ENCODE peak calls at places on chromosomes 1 and 21, in seven cellular contexts. One of them, this sample, is unnamed.

GRCh38 chr1:236759252-236759859 is 35.7 kb upstream of the MTR start:
- DNase-seq in 8988T: no peak
- DNase-seq in MV-4-11: peak; percentile 55
- DNase-seq in ACHN: peak; percentile 61
- DNase-seq in A172: peak; percentile 58
- DNase-seq in brain microvascular endothelial cell: peak; percentile 9
- DNase-seq in uterus: no peak
- DNase-seq in this sample: peak; percentile 71

GRCh38 chr1:162193201-162193600 is 123.7 kb downstream of the NOS1AP start:
- DNase-seq in 8988T: no peak
- DNase-seq in MV-4-11: no peak
- DNase-seq in ACHN: no peak
- DNase-seq in A172: no peak
- DNase-seq in brain microvascular endothelial cell: no peak
- DNase-seq in uterus: no peak
- DNase-seq in this sample: no peak

GRCh38 chr1:168298446-168298845 is 17.8 kb downstream of the TBX19 start:
- DNase-seq in 8988T: no peak
- DNase-seq in MV-4-11: no peak
- DNase-seq in ACHN: no peak
- DNase-seq in A172: no peak
- DNase-seq in brain microvascular endothelial cell: no peak
- DNase-seq in uterus: no peak
- DNase-seq in this sample: no peak

GRCh38 chr1:46519209-46519608 is 29.6 kb downstream of the DMBX1 start:
- DNase-seq in 8988T: no peak
- DNase-seq in MV-4-11: peak; percentile 54
- DNase-seq in ACHN: peak; percentile 41
- DNase-seq in A172: no peak
- DNase-seq in brain microvascular endothelial cell: no peak
- DNase-seq in uterus: no peak
- DNase-seq in this sample: no peak

GRCh38 chr1:211762206-211762605 is 68.4 kb downstream of the LPGAT1 start:
- DNase-seq in 8988T: no peak
- DNase-seq in MV-4-11: no peak
- DNase-seq in ACHN: no peak
- DNase-seq in A172: no peak
- DNase-seq in brain microvascular endothelial cell: no peak
- DNase-seq in uterus: no peak
- DNase-seq in this sample: no peak

GRCh38 chr1:153400244-153400643 is 9.4 kb upstream of the S100A8 start:
- DNase-seq in 8988T: no peak
- DNase-seq in MV-4-11: no peak
- DNase-seq in ACHN: peak; percentile 29
- DNase-seq in A172: peak; percentile 13
- DNase-seq in brain microvascular endothelial cell: no peak
- DNase-seq in uterus: no peak
- DNase-seq in this sample: peak; percentile 22

GRCh38 chr1:27332536-27333281 is 9.1 kb upstream of the SYTL1 start:
- DNase-seq in 8988T: peak; percentile 69
- DNase-seq in MV-4-11: no peak
- DNase-seq in ACHN: peak; percentile 21
- DNase-seq in A172: no peak
- DNase-seq in brain microvascular endothelial cell: no peak
- DNase-seq in uterus: peak; percentile 36
- DNase-seq in this sample: peak; percentile 53

GRCh38 chr1:112501810-112502641 is 6.7 kb upstream of the WNT2B start:
- DNase-seq in 8988T: no peak
- DNase-seq in MV-4-11: peak; percentile 32
- DNase-seq in ACHN: peak; percentile 79
- DNase-seq in A172: peak; percentile 46
- DNase-seq in brain microvascular endothelial cell: peak; percentile 53
- DNase-seq in uterus: peak; percentile 77
- DNase-seq in this sample: peak; percentile 38

GRCh38 chr1:209797978-209798639 is 7.8 kb downstream of the IRF6 start:
- DNase-seq in 8988T: no peak
- DNase-seq in MV-4-11: peak; percentile 79
- DNase-seq in ACHN: no peak
- DNase-seq in A172: no peak
- DNase-seq in brain microvascular endothelial cell: no peak
- DNase-seq in uterus: no peak
- DNase-seq in this sample: peak; percentile 8

GRCh38 chr1:145985502-145986439 is 10.6 kb downstream of the TXNIP start:
- DNase-seq in 8988T: no peak
- DNase-seq in MV-4-11: peak; percentile 90
- DNase-seq in ACHN: no peak
- DNase-seq in A172: peak; percentile 63
- DNase-seq in brain microvascular endothelial cell: no peak
- DNase-seq in uterus: peak; percentile 55
- DNase-seq in this sample: peak; percentile 26

GRCh38 chr21:46154155-46154954 is 1.0 kb downstream of the FTCD start:
- DNase-seq in 8988T: peak; percentile 5
- DNase-seq in MV-4-11: no peak
- DNase-seq in ACHN: no peak
- DNase-seq in A172: no peak
- DNase-seq in brain microvascular endothelial cell: no peak
- DNase-seq in uterus: no peak
- DNase-seq in this sample: no peak